ENCODE peak calls at places on chromosomes 11 and 22, in four cellular contexts. O, Q, W and Y are unnamed samples.

GRCh38 chr11:71342116-71342515 is 89.7 kb upstream of the SHANK2 start:
- DNase-seq in O (no peak), Q (peak), W (no peak), Y (no peak)

GRCh38 chr22:46674367-46674781 is 54.2 kb downstream of the GRAMD4 start:
- DNase-seq in Q (no peak), W (no peak), O (no peak), Y (no peak)

GRCh38 chr11:120035756-120036155 is 102.2 kb downstream of the TRIM29 start:
- DNase-seq in W (no peak), Q (no peak), O (no peak), Y (no peak)

GRCh38 chr11:116700586-116701220 is 72.1 kb downstream of the BUD13 start:
- DNase-seq in Q (no peak), W (no peak), O (no peak), Y (no peak)

GRCh38 chr11:118213774-118214173 is 11.0 kb downstream of the JAML start:
- DNase-seq in O (no peak), W (no peak), Q (no peak), Y (no peak)

GRCh38 chr22:21755855-21756284 is 20.3 kb upstream of the YPEL1 start:
- DNase-seq in W (no peak), O (no peak), Q (peak), Y (no peak)

GRCh38 chr11:70470127-70470526 is 71.8 kb downstream of the CTTN start:
- DNase-seq in Q (no peak), W (no peak), O (no peak), Y (no peak)

GRCh38 chr11:114180301-114181055 is 115.7 kb upstream of the NNMT start:
- DNase-seq in O (no peak), W (no peak), Q (no peak), Y (peak)

GRCh38 chr11:77525455-77526091 is 51.7 kb upstream of the PAK1 start:
- DNase-seq in Q (no peak), W (no peak), O (no peak), Y (no peak)

GRCh38 chr11:77523712-77524111 is 49.8 kb upstream of the PAK1 start:
- DNase-seq in W (no peak), O (no peak), Q (no peak), Y (no peak)

GRCh38 chr11:77522215-77522614 is 48.3 kb upstream of the PAK1 start:
- DNase-seq in Q (peak), W (no peak), O (no peak), Y (no peak)

GRCh38 chr11:77519847-77520246 is 46.0 kb upstream of the PAK1 start:
- DNase-seq in Q (no peak), O (no peak), W (no peak), Y (no peak)

GRCh38 chr11:77524539-77524938 is 50.6 kb upstream of the PAK1 start:
- DNase-seq in O (no peak), W (no peak), Q (no peak), Y (no peak)
- TF ChIP-seq CTCF in O (no peak), W (no peak), Q (no peak), Y (no peak)

DNA sequence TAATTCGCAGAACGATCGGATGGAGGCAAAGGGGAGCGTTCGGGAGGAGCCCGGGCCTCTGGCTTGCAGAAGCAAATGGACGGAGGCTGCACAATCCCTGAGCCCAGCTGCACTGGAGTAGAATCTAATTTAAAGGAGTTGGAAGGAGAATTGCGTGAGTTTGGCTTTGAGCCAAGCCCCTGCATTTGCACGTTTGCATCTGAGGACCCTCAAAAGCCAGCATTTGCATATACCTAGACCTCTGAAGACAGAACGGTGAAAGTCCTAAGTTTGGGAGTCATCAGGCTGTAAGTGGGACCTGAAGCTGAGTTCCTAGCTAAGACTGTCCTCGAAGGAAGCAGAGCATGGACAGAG is 15.6 kb downstream of the TP53AIP1 start:
- DNase-seq in Q (no peak), O (no peak), W (no peak), Y (no peak)
- TF ChIP-seq CTCF in Q (no peak), O (no peak), W (no peak), Y (no peak)

GRCh38 chr11:10309163-10310093 is 4.6 kb downstream of the ADM start:
- DNase-seq in W (no peak), O (no peak), Q (peak), Y (peak)
- TF ChIP-seq CTCF in W (no peak), O (no peak), Q (no peak), Y (no peak)

DNA sequence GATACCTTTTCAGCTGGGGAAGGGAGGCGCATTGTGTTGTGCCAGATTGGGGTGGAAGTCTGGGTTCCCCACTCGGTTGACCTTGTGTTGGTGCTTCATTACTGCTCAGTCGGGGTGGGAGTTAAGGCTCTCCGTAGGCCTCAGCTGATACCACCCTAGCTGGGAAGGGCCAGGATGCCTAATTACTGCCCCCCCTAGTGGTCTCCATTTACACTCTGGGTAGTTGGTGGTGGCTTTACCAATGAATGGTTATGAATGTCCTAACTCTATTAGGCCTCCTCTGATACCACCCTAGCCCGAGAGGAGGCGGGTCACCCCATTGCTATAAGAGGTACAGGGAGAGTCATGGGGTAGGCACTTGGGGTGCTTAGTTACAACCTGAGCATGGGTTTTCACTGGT is 27.5 kb upstream of the HIKESHI start:
- DNase-seq in W (no peak), O (no peak), Q (no peak), Y (no peak)
- TF ChIP-seq CTCF in W (no peak), O (peak), Q (peak), Y (no peak)

GRCh38 chr11:64564947-64565889 is 25.8 kb upstream of the SLC22A12 start:
- DNase-seq in Q (no peak), O (no peak), W (no peak), Y (no peak)
- TF ChIP-seq CTCF in Q (no peak), O (peak), W (no peak), Y (no peak)